ENCODE peak calls at places on chromosomes 5 and 9, in five cellular contexts. N, F, J, X and V are unnamed samples.

GRCh38 chr9:96320749-96321280 is 18.8 kb upstream of the HSD17B3 start:
- DNase-seq in J (no peak), F (no peak), X (no peak), N (no peak), V (no peak)

GRCh38 chr5:169009171-169009570 is 291.8 kb downstream of the SLIT3 start:
- DNase-seq in F (no peak), N (no peak), J (no peak), X (no peak), V (no peak)

GRCh38 chr5:131139321-131139720 is 25.7 kb downstream of the HINT1 start:
- DNase-seq in F (no peak), N (no peak), X (no peak), J (no peak), V (no peak)

GRCh38 chr5:54243483-54244080 is 66.8 kb downstream of the ARL15 start:
- DNase-seq in J (peak), F (peak), N (peak), X (peak), V (peak)

GRCh38 chr5:115588640-115589039 is 13.6 kb downstream of the TICAM2 start:
- DNase-seq in N (no peak), J (no peak), F (no peak), X (no peak), V (no peak)

GRCh38 chr5:31809037-31809910 is 170.3 kb downstream of the PDZD2 start:
- DNase-seq in X (peak), F (peak), N (peak), J (peak), V (peak)

GRCh38 chr5:160894-161540 is 30.3 kb upstream of the LRRC14B start:
- DNase-seq in F (no peak), X (no peak), N (no peak), J (no peak), V (no peak)

GRCh38 chr5:78665519-78665918 is 16.9 kb upstream of the LHFPL2 start:
- DNase-seq in F (no peak), X (no peak), N (no peak), J (no peak), V (no peak)

GRCh38 chr5:21807953-21808352 is 1045.2 kb downstream of the CDH12 start:
- DNase-seq in N (no peak), J (peak), F (no peak), X (no peak), V (no peak)

GRCh38 chr5:78718827-78719226 is 70.3 kb upstream of the LHFPL2 start:
- DNase-seq in N (no peak), J (no peak), X (no peak), F (no peak), V (no peak)

GRCh38 chr9:123679330-123679987 is 250.5 kb downstream of the DENND1A start:
- DNase-seq in N (peak), J (no peak), F (peak), X (peak), V (peak)

GRCh38 chr5:159638954-159639559 is 277.2 kb upstream of the ADRA1B start:
- DNase-seq in N (no peak), J (no peak), X (no peak), F (no peak), V (no peak)

GRCh38 chr9:126886194-126886830 is 25.9 kb downstream of the ZBTB34 start:
- DNase-seq in J (no peak), N (no peak), F (no peak), X (no peak), V (no peak)

GRCh38 chr5:72908666-72909065 is 47.2 kb upstream of the FCHO2 start:
- DNase-seq in J (no peak), X (no peak), F (no peak), N (no peak), V (no peak)

GRCh38 chr5:115507682-115508081 is 36.9 kb downstream of the FEM1C start:
- DNase-seq in N (peak), X (no peak), J (no peak), F (no peak), V (no peak)

GRCh38 chr9:38117646-38118045 is 48.6 kb upstream of the SHB start:
- DNase-seq in F (no peak), N (peak), J (no peak), X (no peak), V (no peak)

GRCh38 chr5:73981696-73982095 is 355.7 kb downstream of the ARHGEF28 start:
- DNase-seq in J (no peak), N (no peak), F (no peak), X (no peak), V (no peak)

GRCh38 chr5:149220750-149221149 is 50.9 kb upstream of the AFAP1L1 start:
- DNase-seq in F (no peak), N (no peak), J (no peak), X (no peak), V (no peak)

GRCh38 chr5:78300464-78301045 is 6.1 kb upstream of the AP3B1 start:
- DNase-seq in J (no peak), N (no peak), X (no peak), F (no peak), V (no peak)

GRCh38 chr9:18548456-18548855 is 74.5 kb downstream of the ADAMTSL1 start:
- DNase-seq in J (no peak), F (no peak), N (no peak), X (no peak), V (no peak)